ENCODE peak calls at places on chromosomes 12 and 14, in seven cellular contexts. L is Caco-2, Y is IMR-90, Q is MM.1S, F is psoas muscle, D is esophagus muscularis mucosa, V is HCT116. N is an unnamed sample.

GRCh38 chr12:57795354-57795753 is 12.8 kb downstream of the TSFM start:
- DNase-seq in Q (no peak), D (no peak), V (no peak), Y (peak), L (no peak), F (no peak), N (peak)

GRCh38 chr14:54147285-54147684 is 190.7 kb upstream of the BMP4 start:
- DNase-seq in V (no peak), Y (peak), D (no peak), L (no peak), Q (no peak), F (no peak), N (peak)

GRCh38 chr12:59173696-59174095 is 253.4 kb upstream of the LRIG3 start:
- DNase-seq in D (no peak), V (no peak), L (no peak), Q (no peak), F (no peak), Y (peak), N (peak)

GRCh38 chr14:80428171-80428570 is 216.9 kb upstream of the DIO2 start:
- DNase-seq in Q (no peak), L (no peak), F (no peak), Y (peak), V (no peak), D (no peak), N (peak)

GRCh38 chr12:56425188-56425587 is 24.0 kb downstream of the TIMELESS start:
- DNase-seq in D (no peak), Y (no peak), F (no peak), V (no peak), Q (no peak), L (no peak), N (no peak)

GRCh38 chr12:10341892-10342509 is 34.3 kb downstream of the KLRD1 start:
- DNase-seq in D (no peak), V (no peak), Y (no peak), Q (no peak), F (no peak), L (no peak), N (peak)

GRCh38 chr12:112870267-112870980 is 36.3 kb upstream of the OAS1 start:
- DNase-seq in Q (no peak), Y (no peak), D (no peak), F (no peak), L (no peak), V (no peak), N (no peak)

GRCh38 chr12:18146375-18146774 is 56.4 kb upstream of the RERGL start:
- DNase-seq in Y (no peak), D (no peak), Q (no peak), V (no peak), F (no peak), L (no peak), N (peak)

GRCh38 chr12:93587601-93588000 is 15.1 kb downstream of the SOCS2 start:
- DNase-seq in D (no peak), F (no peak), V (no peak), L (no peak), Q (no peak), Y (no peak), N (no peak)

GRCh38 chr12:78194448-78194847 is 363.8 kb downstream of the NAV3 start:
- DNase-seq in D (no peak), L (no peak), F (no peak), V (no peak), Q (no peak), Y (peak), N (peak)

GRCh38 chr12:66352899-66353298 is 50.6 kb downstream of the HELB start:
- DNase-seq in Q (no peak), L (no peak), Y (no peak), D (no peak), F (no peak), V (no peak), N (no peak)

GRCh38 chr14:104845834-104846441 is 19.1 kb upstream of the CEP170B start:
- DNase-seq in V (no peak), Y (no peak), F (no peak), L (no peak), Q (no peak), D (no peak), N (no peak)

GRCh38 chr12:75953312-75953906 is 78.2 kb downstream of the PHLDA1 start:
- DNase-seq in Y (peak), V (no peak), D (no peak), Q (no peak), F (no peak), L (no peak), N (peak)
- H3K4me3 ChIP-seq in Y (no peak), V (peak), D (no peak), Q (no peak), F (no peak), L (no peak), N (no peak)

GRCh38 chr14:68144051-68144681 is 324.6 kb downstream of the RAD51B start:
- DNase-seq in L (no peak), Q (no peak), Y (peak), D (peak), F (peak), V (no peak), N (peak)
- H3K4me3 ChIP-seq in L (no peak), Q (no peak), Y (no peak), D (no peak), F (no peak), V (no peak), N (no peak)

GRCh38 chr14:37592288-37593274 is 2.5 kb downstream of the FOXA1 start:
- DNase-seq in D (no peak), V (no peak), Y (no peak), Q (no peak), L (peak), F (no peak), N (no peak)

GRCh38 chr14:37590096-37590809 is 4.8 kb downstream of the FOXA1 start:
- DNase-seq in Q (no peak), V (no peak), Y (no peak), D (no peak), L (no peak), F (no peak), N (no peak)

GRCh38 chr14:37591311-37591940 is 3.6 kb downstream of the FOXA1 start:
- DNase-seq in D (no peak), L (peak), Y (no peak), V (no peak), Q (no peak), F (no peak), N (no peak)

GRCh38 chr14:37590810-37591139 is 4.3 kb downstream of the FOXA1 start:
- DNase-seq in V (no peak), F (no peak), D (no peak), L (no peak), Y (no peak), Q (no peak), N (no peak)

GRCh38 chr14:37591941-37592287 is 3.1 kb downstream of the FOXA1 start:
- DNase-seq in Y (no peak), Q (no peak), D (no peak), L (no peak), V (no peak), F (no peak), N (no peak)
- H3K4me3 ChIP-seq in Y (no peak), Q (no peak), D (no peak), L (peak), V (no peak), F (no peak), N (no peak)

GRCh38 chr12:28563926-28564325 is 373.7 kb downstream of the CCDC91 start:
- DNase-seq in F (no peak), V (no peak), Y (peak), D (no peak), Q (no peak), L (no peak), N (peak)
- H3K4me3 ChIP-seq in F (no peak), V (no peak), Y (no peak), D (no peak), Q (no peak), L (no peak), N (no peak)

DNA sequence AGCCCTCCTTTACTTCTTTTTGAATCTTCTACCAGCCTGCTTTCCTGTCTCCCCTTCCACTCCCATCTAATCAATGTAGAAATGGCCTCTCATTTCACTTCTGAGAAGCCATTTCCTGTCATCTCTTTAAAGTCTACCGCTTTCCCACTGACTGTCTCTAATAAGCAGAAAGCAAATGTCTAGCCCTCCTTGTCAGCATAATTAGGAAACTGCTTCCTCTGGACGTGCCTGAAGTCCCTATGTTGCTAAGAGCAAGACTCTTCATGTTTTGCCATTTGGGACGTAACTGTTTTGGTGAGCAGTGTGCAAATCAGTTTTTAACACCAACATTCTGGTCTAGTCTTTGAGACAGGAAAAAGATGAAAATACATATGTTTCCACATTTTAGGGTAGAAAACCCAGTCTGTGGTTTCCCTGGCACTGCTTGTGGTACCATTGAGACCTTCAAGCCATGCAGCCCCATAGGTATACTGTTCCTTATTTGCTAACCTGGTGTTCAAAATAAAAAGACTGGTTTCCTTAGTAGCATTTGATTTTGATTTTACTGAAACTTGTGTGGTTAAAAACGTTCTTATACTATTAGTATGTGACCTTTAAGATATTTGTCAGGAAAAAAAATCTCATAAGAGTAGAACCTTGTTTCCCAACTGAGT is 22.1 kb downstream of the IFNG start:
- DNase-seq in F (no peak), Q (no peak), D (no peak), V (no peak), L (no peak), Y (no peak), N (no peak)
- H3K4me3 ChIP-seq in F (no peak), Q (no peak), D (no peak), V (no peak), L (no peak), Y (no peak), N (no peak)

GRCh38 chr12:9113296-9113986 is 2.3 kb downstream of the A2M start:
- DNase-seq in Y (no peak), Q (no peak), D (no peak), L (no peak), V (no peak), F (no peak), N (no peak)
- H3K4me3 ChIP-seq in Y (no peak), Q (no peak), D (peak), L (no peak), V (no peak), F (peak), N (no peak)

DNA sequence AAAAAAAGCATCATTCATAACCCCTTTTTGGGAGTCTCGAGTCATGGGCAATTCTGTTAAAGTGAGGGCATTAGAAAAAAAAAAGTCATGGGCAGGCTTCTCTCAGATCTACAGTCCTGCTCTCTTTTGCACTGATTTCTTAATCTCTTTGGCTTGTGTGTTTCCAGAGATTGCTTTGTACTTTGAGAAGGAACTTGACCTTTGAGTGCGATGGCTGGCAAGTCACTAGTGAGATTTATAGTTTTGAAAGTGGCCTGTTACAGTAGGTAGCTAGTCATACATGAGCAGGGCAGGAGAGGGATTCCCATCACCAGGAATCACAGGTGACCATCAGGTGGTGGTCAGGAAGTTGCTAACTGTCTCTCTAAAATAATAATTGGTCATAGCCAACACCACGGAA is 119.6 kb downstream of the KCNMB4 start:
- DNase-seq in Y (no peak), D (no peak), F (no peak), L (no peak), V (no peak), Q (no peak), N (no peak)
- H3K4me3 ChIP-seq in Y (no peak), D (no peak), F (no peak), L (no peak), V (no peak), Q (no peak), N (no peak)

DNA sequence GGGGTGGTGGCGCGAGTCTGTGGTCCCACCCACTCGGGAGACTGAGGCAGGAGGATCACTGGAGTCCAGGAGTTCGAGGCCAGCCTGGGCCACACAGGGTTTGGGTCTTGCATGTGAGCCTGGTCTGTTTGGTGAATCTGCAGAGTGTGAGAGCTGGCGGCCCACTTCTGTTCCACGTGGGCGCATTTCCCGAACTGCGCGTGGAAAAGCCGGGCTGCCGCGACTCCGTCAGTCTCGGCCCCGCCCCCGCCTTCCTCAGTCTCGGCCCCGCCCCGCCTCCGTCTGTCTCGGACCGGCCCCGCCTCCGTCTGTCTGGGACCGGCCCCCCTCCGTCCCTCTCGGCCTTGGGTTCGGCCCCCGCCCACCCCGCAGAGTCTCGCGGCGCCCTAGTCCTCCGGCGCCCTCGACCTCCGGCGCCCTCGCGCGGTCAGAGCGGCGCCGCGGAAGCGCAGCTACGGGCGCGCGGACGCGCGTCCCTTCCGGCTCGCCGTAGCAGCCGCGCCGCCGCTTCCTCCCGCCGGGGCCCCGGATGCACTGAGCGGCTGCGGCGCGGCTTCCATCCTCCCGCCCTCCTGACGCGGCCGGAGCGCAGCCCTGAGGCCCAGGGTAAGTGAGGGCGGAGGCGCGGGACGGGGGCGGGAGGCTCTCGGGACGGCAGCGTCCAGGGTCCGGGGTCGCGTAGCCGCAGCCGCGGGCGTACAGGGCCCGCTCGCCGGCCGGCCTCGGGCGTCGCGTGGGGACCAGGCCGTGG is at the start of gene EP400:
- DNase-seq in D (peak), V (peak), Y (peak), Q (peak), L (peak), F (peak), N (peak)
- H3K4me3 ChIP-seq in D (peak), V (peak), Y (peak), Q (peak), L (peak), F (peak), N (peak)